ENCODE peak calls at places on chromosomes 1 and 21, in six cellular contexts. W is astrocyte, A is BJ, S is glutamatergic neuron, R is BE2C, X is transverse colon. N is an unnamed sample.

GRCh38 chr1:17158961-17159360 is 39.7 kb upstream of the PADI2 start:
- DNase-seq in R (no peak), S (no peak), W (peak; percentile 42), A (no peak), X (no peak), N (no peak)

GRCh38 chr1:230167419-230167852 is 100.4 kb downstream of the GALNT2 start:
- DNase-seq in R (peak; percentile 48), A (no peak), S (no peak), W (peak; percentile 41), X (no peak), N (peak; percentile 13)

GRCh38 chr1:38004284-38005101 is 821 bp downstream of the FHL3 start:
- DNase-seq in A (no peak), S (peak; percentile 32), X (no peak), W (no peak), R (no peak), N (no peak)

GRCh38 chr1:185477638-185478216 is 160.7 kb upstream of the IVNS1ABP start:
- DNase-seq in A (no peak), W (no peak), S (no peak), R (no peak), X (peak; percentile 67), N (no peak)

GRCh38 chr1:56491441-56491840 is 87.9 kb downstream of the PLPP3 start:
- DNase-seq in W (peak; percentile 13), A (peak; percentile 21), R (peak; percentile 8), X (no peak), S (no peak), N (no peak)

GRCh38 chr1:180197231-180197630 is 32.8 kb upstream of the LHX4 start:
- DNase-seq in R (no peak), W (no peak), S (no peak), X (no peak), A (no peak), N (no peak)

GRCh38 chr1:93976711-93977328 is 67.6 kb upstream of the GCLM start:
- DNase-seq in A (no peak), R (no peak), X (no peak), S (no peak), W (no peak), N (no peak)

GRCh38 chr1:230125633-230126528 is 58.8 kb downstream of the GALNT2 start:
- DNase-seq in S (no peak), W (peak; percentile 45), R (no peak), A (no peak), X (no peak), N (no peak)

GRCh38 chr1:111513410-111514020 is 10.1 kb upstream of the ADORA3 start:
- DNase-seq in X (no peak), S (no peak), W (no peak), A (no peak), R (no peak), N (no peak)

GRCh38 chr1:194184974-194185373 is 998.6 kb upstream of the B3GALT2 start:
- DNase-seq in W (no peak), A (no peak), R (no peak), S (no peak), X (no peak), N (no peak)

GRCh38 chr1:17028662-17029188 is 17.0 kb upstream of the ATP13A2 start:
- DNase-seq in A (no peak), X (no peak), S (no peak), R (no peak), W (no peak), N (no peak)

GRCh38 chr21:31318971-31319370 is 25.1 kb downstream of the TIAM1 start:
- DNase-seq in R (no peak), A (no peak), W (peak; percentile 46), X (no peak), S (no peak), N (no peak)

GRCh38 chr1:201136696-201137392 is 9.9 kb upstream of the ASCL5 start:
- DNase-seq in A (no peak), R (no peak), X (no peak), S (no peak), W (no peak), N (no peak)

GRCh38 chr1:110049801-110050601 is 15.6 kb downstream of the STRIP1 start:
- DNase-seq in A (no peak), W (no peak), X (no peak), S (no peak), R (peak; percentile 97), N (no peak)

GRCh38 chr1:203304919-203305808 is at the start of gene BTG2:
- DNase-seq in S (peak; percentile 90), A (peak; percentile 31), W (peak; percentile 75), R (peak; percentile 93), X (peak; percentile 96), N (peak; percentile 86)

GRCh38 chr1:154191990-154192450 is at the start of gene TPM3:
- DNase-seq in X (no peak), W (no peak), R (no peak), A (no peak), S (no peak), N (no peak)

GRCh38 chr1:234631721-234632125 is 21.7 kb upstream of the IRF2BP2 start:
- DNase-seq in S (no peak), R (no peak), W (peak; percentile 94), A (peak; percentile 54), X (no peak), N (no peak)

GRCh38 chr1:84366786-84367185 is 31.5 kb upstream of the DNASE2B start:
- DNase-seq in S (no peak), R (no peak), X (no peak), A (peak; percentile 66), W (peak; percentile 84), N (no peak)

GRCh38 chr1:227788279-227789041 is 27.0 kb upstream of the PRSS38 start:
- DNase-seq in A (no peak), X (no peak), R (peak; percentile 88), S (peak; percentile 74), W (no peak), N (peak; percentile 48)

GRCh38 chr1:59072017-59072947 is 224.6 kb upstream of the FGGY start:
- DNase-seq in X (peak; percentile 23), A (no peak), R (no peak), W (no peak), S (no peak), N (no peak)

GRCh38 chr1:222204475-222204874 is 343.4 kb downstream of the HHIPL2 start:
- DNase-seq in S (no peak), R (no peak), W (no peak), X (no peak), A (no peak), N (no peak)

GRCh38 chr1:226548281-226549093 is at the start of gene STUM:
- DNase-seq in X (peak; percentile 29), R (peak; percentile 40), S (peak; percentile 66), W (peak; percentile 12), A (no peak), N (peak; percentile 45)

GRCh38 chr1:9126511-9126910 is 2.4 kb downstream of the GPR157 start:
- DNase-seq in W (no peak), A (no peak), S (no peak), R (no peak), X (no peak), N (no peak)

GRCh38 chr1:9128161-9128519 is 762 bp downstream of the GPR157 start:
- DNase-seq in X (peak; percentile 59), A (no peak), W (no peak), R (no peak), S (no peak), N (no peak)

GRCh38 chr1:9127395-9128160 is 1.3 kb downstream of the GPR157 start:
- DNase-seq in A (no peak), S (no peak), W (no peak), X (no peak), R (no peak), N (no peak)

GRCh38 chr1:9129391-9130041 is 614 bp upstream of the GPR157 start:
- DNase-seq in S (peak; percentile 72), X (peak; percentile 97), R (peak; percentile 76), W (no peak), A (no peak), N (peak; percentile 74)

GRCh38 chr1:9128520-9129371 is at the start of gene GPR157:
- DNase-seq in X (peak; percentile 95), A (no peak), W (peak; percentile 48), R (peak; percentile 78), S (peak; percentile 68), N (peak; percentile 64)
- TF ChIP-seq CTCF in X (no peak), A (peak; percentile 20), W (no peak), R (no peak), S (no peak), N (no peak)

GRCh38 chr1:86548863-86549262 is 2.0 kb downstream of the CLCA4 start:
- DNase-seq in W (no peak), R (no peak), A (no peak), S (no peak), X (no peak), N (no peak)
- TF ChIP-seq CTCF in W (no peak), R (no peak), A (no peak), S (no peak), X (no peak), N (no peak)

GRCh38 chr21:41766883-41767605 is at the start of gene RIPK4:
- DNase-seq in W (no peak), R (no peak), S (peak; percentile 78), A (no peak), X (peak; percentile 89), N (peak; percentile 65)
- TF ChIP-seq CTCF in W (no peak), R (no peak), S (no peak), A (no peak), X (no peak), N (no peak)

GRCh38 chr1:198088360-198089071 is 68.3 kb upstream of the NEK7 start:
- DNase-seq in X (no peak), A (no peak), S (no peak), R (no peak), W (peak; percentile 88), N (no peak)
- TF ChIP-seq CTCF in X (peak; percentile 50), A (peak; percentile 68), S (peak; percentile 62), R (peak; percentile 69), W (peak; percentile 63), N (peak; percentile 76)

DNA sequence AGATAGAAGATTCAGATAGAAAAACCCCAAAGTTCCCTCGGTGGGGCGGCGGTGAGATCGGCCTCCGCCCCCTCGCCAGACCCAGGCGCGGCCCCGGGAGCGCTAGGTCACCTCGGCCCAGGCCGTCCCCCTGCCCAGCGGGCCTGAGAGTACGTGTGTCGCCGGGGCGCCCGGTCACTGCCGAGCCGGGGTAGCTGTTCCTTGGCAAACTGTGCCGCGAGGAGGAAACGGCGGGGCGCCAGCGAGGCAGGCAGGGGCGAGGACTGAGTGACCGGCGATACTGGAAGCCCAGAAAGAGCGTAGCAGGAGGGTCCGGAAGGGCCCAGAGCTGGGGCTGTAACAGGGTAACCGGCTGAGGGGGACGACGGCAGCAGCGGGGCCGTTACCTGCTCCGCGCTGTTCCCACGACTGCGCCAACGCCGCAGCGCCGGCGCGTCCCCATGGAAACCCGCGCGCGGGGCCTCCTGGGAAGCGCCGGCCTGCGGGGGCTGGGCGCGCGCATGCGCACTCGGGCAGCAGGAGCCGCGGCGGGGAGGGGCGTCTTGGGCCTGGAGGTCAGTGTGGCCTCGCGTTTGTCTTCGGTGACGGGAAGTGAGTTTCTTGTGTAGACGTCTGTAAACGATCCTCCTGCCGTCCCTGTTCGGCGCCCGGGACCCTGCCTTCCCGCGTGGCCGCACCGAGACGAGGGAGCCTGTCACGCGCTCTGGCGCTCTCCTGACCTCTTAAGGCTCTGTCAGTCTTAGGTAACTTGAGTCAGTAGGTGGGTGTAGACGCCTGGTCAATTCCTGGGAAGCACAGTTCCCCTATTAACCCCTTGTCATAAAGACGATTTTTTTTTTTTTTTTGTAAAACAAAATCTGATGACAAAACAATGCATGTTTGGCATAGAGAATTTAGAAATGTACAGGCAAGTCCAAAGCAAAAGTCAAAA is at the start of gene LCA5L:
- DNase-seq in S (peak; percentile 97), W (peak; percentile 68), R (peak; percentile 93), A (peak; percentile 35), X (peak; percentile 93), N (peak; percentile 98)
- TF ChIP-seq CTCF in S (no peak), W (no peak), R (no peak), A (peak; percentile 33), X (no peak), N (no peak)

GRCh38 chr1:31669786-31670582 is 25.3 kb upstream of the PEF1 start:
- DNase-seq in R (peak; percentile 25), W (peak; percentile 49), A (no peak), X (peak; percentile 90), S (no peak), N (no peak)
- TF ChIP-seq CTCF in R (no peak), W (peak; percentile 22), A (peak; percentile 19), X (no peak), S (no peak), N (no peak)